ENCODE peak calls at places on chromosome 4, in nine cellular contexts. P is effector memory CD8-positive, alpha-beta T cell; Q is islet precursor cell; S is adipocyte; W is lower leg skin; J is psoas muscle; L is HEK293T; O is mesenteric fat pad; Z is uterus. F is an unnamed sample.

GRCh38 chr4:168604496-168605373 is 107.9 kb downstream of the PALLD start:
- DNase-seq in J (no peak), P (no peak), S (peak; percentile 86), Q (peak; percentile 92), Z (peak; percentile 38), O (no peak), L (peak; percentile 32), W (peak; percentile 31), F (no peak)

GRCh38 chr4:126065016-126065415 is 750.3 kb downstream of the FAT4 start:
- DNase-seq in P (no peak), S (no peak), L (no peak), W (no peak), Z (no peak), J (no peak), Q (no peak), O (no peak), F (no peak)

GRCh38 chr4:76651616-76652015 is 216.6 kb downstream of the SHROOM3 start:
- DNase-seq in Q (no peak), S (no peak), L (no peak), W (no peak), J (no peak), O (no peak), Z (no peak), P (no peak), F (no peak)

GRCh38 chr4:2900701-2901100 is 57.1 kb downstream of the ADD1 start:
- DNase-seq in O (peak; percentile 59), Z (no peak), W (no peak), Q (no peak), S (no peak), J (no peak), L (no peak), P (no peak), F (no peak)

GRCh38 chr4:69617083-69617694 is 22.3 kb downstream of the UGT2A2 start:
- DNase-seq in L (peak; percentile 15), P (no peak), Z (no peak), O (no peak), Q (no peak), J (no peak), S (peak; percentile 41), W (no peak), F (no peak)

GRCh38 chr4:96036781-96037180 is 196.9 kb downstream of the PDHA2 start:
- DNase-seq in W (no peak), Z (no peak), J (no peak), P (no peak), O (no peak), L (no peak), S (no peak), Q (no peak), F (no peak)

GRCh38 chr4:76377922-76378321 is 43.0 kb downstream of the CCDC158 start:
- DNase-seq in W (no peak), J (no peak), Q (no peak), P (peak; percentile 26), S (peak; percentile 17), O (no peak), L (peak; percentile 61), Z (no peak), F (no peak)

GRCh38 chr4:10031663-10032590 is 10.6 kb upstream of the SLC2A9 start:
- DNase-seq in J (no peak), L (no peak), W (no peak), O (no peak), P (no peak), S (no peak), Q (no peak), Z (no peak), F (no peak)

GRCh38 chr4:153714247-153714646 is 30.2 kb downstream of the TLR2 start:
- DNase-seq in L (no peak), J (no peak), Q (no peak), W (no peak), Z (no peak), P (no peak), S (no peak), O (no peak), F (no peak)

GRCh38 chr4:94339779-94340178 is 2.9 kb downstream of the HPGDS start:
- DNase-seq in Q (no peak), P (no peak), W (no peak), L (no peak), O (no peak), Z (no peak), J (no peak), S (no peak), F (peak; percentile 39)

GRCh38 chr4:33998204-33998603 is 2246.1 kb downstream of the ARAP2 start:
- DNase-seq in Q (no peak), Z (no peak), W (no peak), S (no peak), L (no peak), J (no peak), O (no peak), P (no peak), F (no peak)

GRCh38 chr4:152780267-152780811 is 585 bp downstream of the ARFIP1 start:
- DNase-seq in Z (no peak), J (no peak), O (no peak), W (peak; percentile 21), Q (peak; percentile 72), L (peak; percentile 15), P (no peak), S (peak; percentile 59), F (no peak)

F was measured in left lung.